ENCODE peak calls at places on chromosomes 2 and 18, in nine cellular contexts. Y is neural progenitor cell, H is upper lobe of right lung, C is IMR-90, G is uterus, V is tibial artery, O is cardiac muscle cell, Q is keratinocyte, U is transverse colon. K is an unnamed sample. For H3K4me1 and H3K27me3, the result is how much of the 10 kb centered on the place peaks cover.

GRCh38 chr2:10982931-10983701 is 71.4 kb downstream of the KCNF1 start:
- DNase-seq in Q (no peak), G (no peak), U (peak), V (peak), C (peak), O (no peak), Y (no peak), H (peak), K (no peak)

GRCh38 chr2:237344972-237345870 is 68.7 kb downstream of the COL6A3 start:
- DNase-seq in H (no peak), C (no peak), Y (no peak), G (no peak), O (no peak), U (no peak), Q (no peak), V (no peak), K (no peak)

GRCh38 chr2:31567679-31568078 is 13.1 kb downstream of the SRD5A2 start:
- DNase-seq in G (no peak), O (no peak), H (peak), Q (no peak), C (no peak), U (no peak), V (no peak), Y (no peak), K (no peak)

GRCh38 chr2:68741238-68741637 is 6.6 kb downstream of the ARHGAP25 start:
- DNase-seq in U (no peak), O (no peak), C (no peak), Y (no peak), G (no peak), H (no peak), V (no peak), Q (no peak), K (no peak)

GRCh38 chr2:32768387-32769174 is 140.7 kb downstream of the TTC27 start:
- DNase-seq in Q (no peak), Y (no peak), O (no peak), V (no peak), H (no peak), U (no peak), C (no peak), G (no peak), K (no peak)

GRCh38 chr2:10914272-10914693 is 2.5 kb downstream of the KCNF1 start:
- DNase-seq in C (no peak), Y (peak), V (no peak), O (no peak), G (no peak), Q (no peak), H (peak), U (peak), K (no peak)

GRCh38 chr2:168694173-168694572 is 108.3 kb upstream of the NOSTRIN start:
- DNase-seq in G (no peak), Q (no peak), V (no peak), O (no peak), C (no peak), H (no peak), Y (no peak), U (no peak), K (no peak)

GRCh38 chr2:168460561-168460960 is 4.5 kb downstream of the CERS6 start:
- DNase-seq in Y (no peak), Q (no peak), G (no peak), H (no peak), O (no peak), U (no peak), V (no peak), C (no peak), K (no peak)

GRCh38 chr2:21041943-21042707 is 1.7 kb downstream of the APOB start:
- DNase-seq in Q (no peak), C (no peak), O (no peak), U (no peak), G (no peak), Y (no peak), H (no peak), V (no peak), K (no peak)

GRCh38 chr2:226716126-226716525 is 83.5 kb downstream of the IRS1 start:
- DNase-seq in Q (no peak), O (no peak), G (no peak), Y (no peak), U (no peak), H (no peak), C (no peak), V (no peak), K (no peak)

GRCh38 chr2:162556996-162557395 is 213.1 kb downstream of the GCA start:
- DNase-seq in O (no peak), H (no peak), G (no peak), Q (no peak), V (no peak), Y (no peak), C (no peak), U (no peak), K (no peak)

GRCh38 chr2:176709541-176709951 is 440.3 kb downstream of the MTX2 start:
- DNase-seq in H (no peak), V (no peak), C (no peak), O (no peak), Y (no peak), U (no peak), G (peak), Q (no peak), K (no peak)

GRCh38 chr2:212173771-212174510 is 364.7 kb downstream of the ERBB4 start:
- DNase-seq in Y (no peak), C (peak), V (no peak), O (no peak), H (no peak), G (no peak), Q (no peak), U (no peak), K (no peak)

GRCh38 chr2:108182489-108182888 is 57.3 kb upstream of the SULT1C3 start:
- DNase-seq in C (no peak), V (no peak), H (no peak), U (peak), G (no peak), O (peak), Q (no peak), Y (peak), K (no peak)

GRCh38 chr2:39780825-39781600 is 2.0 kb upstream of the THUMPD2 start:
- DNase-seq in O (no peak), H (no peak), Q (no peak), G (peak), C (no peak), U (no peak), V (no peak), Y (no peak), K (no peak)

GRCh38 chr2:191230174-191230573 is 15.0 kb upstream of the MYO1B start:
- DNase-seq in H (no peak), V (no peak), G (no peak), Y (no peak), O (no peak), Q (no peak), C (peak), U (no peak), K (no peak)

GRCh38 chr18:12737243-12737902 is 34.5 kb downstream of the PSMG2 start:
- DNase-seq in U (no peak), Y (no peak), V (no peak), H (no peak), G (no peak), C (no peak), O (no peak), Q (no peak), K (no peak)

GRCh38 chr18:66316708-66317107 is 287.2 kb downstream of the CDH19 start:
- DNase-seq in Y (peak), U (no peak), Q (no peak), G (no peak), H (no peak), C (no peak), O (no peak), V (no peak), K (no peak)

GRCh38 chr2:66435963-66436362 is 1.0 kb downstream of the MEIS1 start:
- DNase-seq in C (no peak), H (no peak), U (no peak), O (no peak), V (no peak), Q (no peak), Y (no peak), G (no peak), K (no peak)

GRCh38 chr18:30481871-30482270 is 560.7 kb downstream of the DSC3 start:
- DNase-seq in U (no peak), G (no peak), V (no peak), O (no peak), H (no peak), Y (no peak), Q (no peak), C (no peak), K (no peak)

GRCh38 chr2:27060323-27060722 is 8.9 kb downstream of the AGBL5 start:
- DNase-seq in C (no peak), Q (no peak), O (no peak), H (no peak), Y (no peak), V (no peak), G (no peak), U (no peak), K (no peak)

GRCh38 chr2:158539176-158539895 is 82.6 kb downstream of the PKP4 start:
- DNase-seq in Y (no peak), C (peak), O (no peak), G (no peak), V (no peak), Q (peak), H (no peak), U (no peak), K (no peak)

GRCh38 chr2:62200868-62201267 is 5.0 kb downstream of the B3GNT2 start:
- DNase-seq in V (no peak), H (no peak), G (no peak), U (no peak), Y (no peak), Q (no peak), C (no peak), O (no peak), K (no peak)

GRCh38 chr18:59517446-59518171 is 158.5 kb upstream of the LMAN1 start:
- DNase-seq in C (peak), Q (no peak), U (no peak), H (no peak), Y (peak), O (peak), V (no peak), G (no peak), K (no peak)

GRCh38 chr2:86054539-86055082 is 51.1 kb downstream of the POLR1A start:
- DNase-seq in G (no peak), U (no peak), H (no peak), Y (no peak), Q (no peak), O (no peak), V (no peak), C (peak), K (no peak)

GRCh38 chr2:49796221-49796705 is 641.9 kb upstream of the FSHR start:
- DNase-seq in V (no peak), H (no peak), O (no peak), Y (no peak), Q (no peak), U (no peak), C (no peak), G (no peak), K (no peak)

GRCh38 chr2:85760872-85761271 is 7.1 kb downstream of the ATOH8 start:
- DNase-seq in U (no peak), O (no peak), V (no peak), H (no peak), Y (no peak), Q (no peak), C (no peak), G (no peak), K (no peak)

GRCh38 chr18:48181132-48181823 is 227.9 kb downstream of the ZBTB7C start:
- DNase-seq in Q (no peak), U (no peak), G (no peak), O (no peak), H (no peak), V (no peak), Y (no peak), C (no peak), K (no peak)

GRCh38 chr18:77811510-77811909 is 561.9 kb downstream of the GALR1 start:
- DNase-seq in Y (no peak), U (peak), O (no peak), C (no peak), Q (no peak), H (no peak), V (no peak), G (no peak), K (no peak)

GRCh38 chr2:155442755-155443372 is 744.4 kb downstream of the KCNJ3 start:
- DNase-seq in O (no peak), V (no peak), C (no peak), H (no peak), U (no peak), Q (no peak), G (no peak), Y (no peak), K (no peak)

GRCh38 chr18:58402247-58402646 is 226.6 kb downstream of the ALPK2 start:
- DNase-seq in H (no peak), U (no peak), G (no peak), C (no peak), Y (no peak), Q (peak), O (peak), V (peak), K (no peak)

GRCh38 chr18:79871026-79871390 is 73.3 kb downstream of the KCNG2 start:
- DNase-seq in O (no peak), H (peak), V (no peak), U (no peak), Q (no peak), Y (no peak), C (no peak), G (no peak), K (no peak)

GRCh38 chr18:48296581-48296980 is 112.6 kb downstream of the ZBTB7C start:
- DNase-seq in Q (no peak), U (no peak), H (no peak), O (no peak), V (peak), C (no peak), G (no peak), Y (no peak), K (no peak)

GRCh38 chr2:127852388-127852787 is 5.6 kb downstream of the POLR2D start:
- DNase-seq in U (no peak), O (no peak), V (no peak), G (no peak), Q (no peak), C (no peak), Y (no peak), H (no peak), K (no peak)

GRCh38 chr2:127859712-127860085 is 1.7 kb upstream of the POLR2D start:
- DNase-seq in O (peak), V (peak), Y (peak), H (peak), C (no peak), Q (peak), G (no peak), U (peak), K (no peak)

GRCh38 chr2:127853667-127854066 is 4.3 kb downstream of the POLR2D start:
- DNase-seq in Y (no peak), U (no peak), G (no peak), C (peak), O (no peak), V (no peak), Q (peak), H (no peak), K (no peak)

GRCh38 chr2:127862228-127862627 is 4.3 kb upstream of the POLR2D start:
- DNase-seq in Y (no peak), U (no peak), C (no peak), Q (no peak), V (peak), G (no peak), O (no peak), H (no peak), K (no peak)

DNA sequence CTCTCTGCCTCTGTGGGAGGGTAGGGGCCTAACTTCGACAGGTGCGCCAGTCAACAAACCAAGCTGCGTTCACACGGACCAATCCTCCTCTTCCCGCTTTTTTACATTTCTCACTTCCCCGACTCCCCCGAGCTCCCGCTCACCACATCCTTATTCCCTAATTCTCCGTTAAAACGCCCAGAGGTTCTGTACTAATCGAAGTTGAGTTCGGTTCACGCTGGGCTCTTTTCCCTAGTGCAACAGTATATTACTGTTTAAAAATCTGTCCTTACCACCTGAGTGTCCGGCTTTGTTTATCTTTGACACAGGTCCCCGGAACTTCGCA is 499 bp downstream of the POLR2D start:
- DNase-seq in Y (peak), C (no peak), V (peak), U (no peak), H (no peak), O (no peak), Q (no peak), G (no peak), K (no peak)
- H3K4me1 ChIP-seq in Y (under half), C (under half), V (under half), U (under half), H (under half), O (under half), Q (under half), G (under half), K (under half)

DNA sequence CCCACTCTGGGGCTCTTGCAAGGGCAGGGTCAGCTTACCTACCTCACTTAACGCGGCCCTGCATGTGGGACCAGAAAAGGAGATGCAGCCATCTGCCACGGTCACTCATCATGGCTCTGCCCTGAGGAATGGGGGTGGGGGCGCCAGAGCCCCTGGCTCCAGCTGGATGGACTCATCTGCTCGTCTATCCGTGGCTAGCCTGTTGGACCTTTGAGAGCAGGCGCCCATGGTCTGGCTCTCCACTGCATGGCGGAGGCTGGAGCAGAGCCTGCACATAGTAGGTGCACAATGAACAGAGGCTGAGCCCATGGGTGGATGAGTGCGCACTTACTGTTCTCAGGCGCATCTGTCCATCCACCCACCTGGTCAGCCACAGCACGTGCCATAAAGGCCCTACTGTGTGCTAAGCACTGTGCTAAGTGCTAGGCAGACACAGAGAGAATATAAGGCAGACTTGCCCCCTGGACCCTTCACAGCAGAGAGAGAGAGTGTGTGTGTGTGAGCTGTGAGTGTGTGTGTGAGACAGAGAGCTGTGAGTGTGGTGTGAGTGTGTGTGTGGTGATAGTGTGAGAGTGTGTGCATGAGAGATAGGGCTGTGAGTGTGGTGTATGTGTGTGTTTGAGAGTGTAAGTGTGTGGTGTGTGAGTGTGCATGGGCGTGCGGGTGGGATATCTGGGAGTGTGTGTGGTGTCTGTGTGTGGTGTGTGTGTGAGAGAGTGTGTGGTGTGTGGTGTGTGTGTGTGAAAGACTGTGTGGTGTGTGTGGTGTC is 151.3 kb downstream of the TFCP2L1 start:
- DNase-seq in Y (no peak), Q (no peak), O (no peak), U (no peak), H (no peak), C (no peak), V (no peak), G (no peak), K (no peak)
- H3K27me3 ChIP-seq in Y (under half), Q (under half), O (under half), U (under half), H (under half), C (under half), V (under half), G (under half), K (under half)

GRCh38 chr2:199258291-199258690 is 199.4 kb downstream of the SATB2 start:
- DNase-seq in U (no peak), V (no peak), C (no peak), G (no peak), H (no peak), Q (no peak), Y (no peak), O (no peak), K (no peak)
- TF ChIP-seq CTCF in U (peak), V (no peak), C (peak), G (no peak), H (no peak), Q (no peak), Y (peak), O (peak), K (no peak)

GRCh38 chr18:76391038-76391437 is 104.0 kb downstream of the ZNF516 start:
- DNase-seq in C (no peak), G (no peak), H (no peak), V (peak), U (no peak), Q (no peak), Y (no peak), O (no peak), K (no peak)
- H3K4me1 ChIP-seq in C (under half), G (under half), H (under half), V (under half), U (under half), Q (under half), Y (under half), O (under half), K (under half)

GRCh38 chr2:23666241-23667025 is 260.5 kb downstream of the ATAD2B start:
- DNase-seq in C (no peak), H (no peak), U (no peak), Y (no peak), V (no peak), O (no peak), Q (no peak), G (no peak), K (no peak)

GRCh38 chr2:23663730-23664005 is 263.3 kb downstream of the ATAD2B start:
- DNase-seq in Q (no peak), Y (no peak), U (no peak), H (no peak), V (no peak), O (no peak), G (no peak), C (no peak), K (no peak)

GRCh38 chr2:23662941-23663729 is 263.8 kb downstream of the ATAD2B start:
- DNase-seq in V (peak), O (peak), G (peak), U (peak), Y (no peak), Q (no peak), C (no peak), H (no peak), K (no peak)

GRCh38 chr2:23662466-23662865 is 264.5 kb downstream of the ATAD2B start:
- DNase-seq in G (no peak), V (no peak), U (no peak), O (no peak), C (no peak), Q (no peak), H (no peak), Y (no peak), K (no peak)

DNA sequence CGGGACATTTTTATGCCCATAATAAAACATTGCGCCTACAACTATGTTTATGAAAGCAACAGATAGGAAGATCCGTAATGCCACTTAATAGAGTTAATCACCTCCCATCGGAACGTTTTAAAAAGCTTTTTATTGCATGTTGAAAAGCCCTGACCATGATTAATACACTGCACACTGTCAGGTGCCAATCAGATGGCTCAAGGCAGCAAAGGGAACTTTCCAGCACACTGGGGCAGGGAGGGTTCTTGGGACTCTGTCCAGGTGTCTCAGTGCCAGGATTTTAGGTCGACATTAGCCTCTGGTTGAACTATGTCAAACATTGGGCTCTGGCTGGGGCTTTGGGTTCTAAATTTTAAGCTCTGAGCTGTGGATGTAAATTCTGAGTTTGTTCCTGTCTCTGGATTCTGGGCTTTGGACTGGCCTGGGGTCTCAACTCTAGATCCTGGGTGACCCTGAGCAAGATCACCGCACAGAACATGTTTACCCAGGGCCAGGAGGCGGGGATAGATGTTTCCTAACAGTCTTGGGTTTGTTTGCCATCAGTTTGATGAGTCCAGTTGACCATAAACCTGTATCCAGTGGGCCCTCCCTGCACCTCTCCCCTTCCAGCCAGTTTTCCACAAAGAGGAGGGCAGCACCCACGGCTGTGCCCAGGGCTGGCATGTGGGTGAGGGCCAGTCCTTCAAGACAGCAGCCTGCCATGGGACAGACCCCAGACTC is 262.7 kb downstream of the ATAD2B start:
- DNase-seq in O (no peak), H (no peak), V (peak), U (no peak), G (no peak), Q (no peak), Y (no peak), C (no peak), K (no peak)
- H3K27me3 ChIP-seq in O (under half), H (under half), V (under half), U (under half), G (under half), Q (under half), Y (under half), C (under half), K (under half)

GRCh38 chr18:68034293-68034692 is 517.8 kb upstream of the DSEL start:
- DNase-seq in U (no peak), O (no peak), G (no peak), C (peak), Y (no peak), V (no peak), Q (no peak), H (no peak), K (no peak)
- TF ChIP-seq CTCF in U (no peak), O (no peak), G (no peak), C (no peak), Y (no peak), V (no peak), Q (no peak), H (no peak), K (no peak)